ENCODE peak calls at places on chromosomes 12 and 14, in five cellular contexts. Q is A549, L is HCT116, B is cardiac muscle cell, G is lower lobe of right lung. R is an unnamed sample.

GRCh38 chr12:57840701-57841100 is 5.8 kb downstream of the CTDSP2 start:
- DNase-seq in B (peak; percentile 66), Q (no peak), L (no peak), G (no peak), R (no peak)

GRCh38 chr14:75711134-75711795 is 50.2 kb downstream of the TTLL5 start:
- DNase-seq in Q (peak; percentile 51), G (no peak), L (peak; percentile 43), B (peak; percentile 80), R (peak; percentile 37)

GRCh38 chr12:103887738-103888137 is 42.5 kb upstream of the HSP90B1 start:
- DNase-seq in G (no peak), B (no peak), Q (no peak), L (no peak), R (no peak)

GRCh38 chr14:93049867-93050331 is 65.8 kb downstream of the ITPK1 start:
- DNase-seq in L (no peak), B (peak; percentile 46), Q (no peak), G (no peak), R (no peak)

GRCh38 chr12:123882306-123882705 is 90.3 kb downstream of the CCDC92 start:
- DNase-seq in L (no peak), Q (no peak), B (no peak), G (no peak), R (no peak)

GRCh38 chr12:13504736-13505135 is 308.2 kb downstream of the EMP1 start:
- DNase-seq in B (no peak), G (no peak), L (no peak), Q (no peak), R (no peak)

GRCh38 chr12:11652351-11653040 is 3.0 kb downstream of the ETV6 start:
- DNase-seq in G (peak; percentile 63), B (peak; percentile 54), Q (no peak), L (no peak), R (no peak)

GRCh38 chr14:62064741-62065323 is 302.6 kb downstream of the SNAPC1 start:
- DNase-seq in B (no peak), Q (no peak), L (no peak), G (no peak), R (no peak)

GRCh38 chr14:72888636-72889201 is 5.2 kb downstream of the DPF3 start:
- DNase-seq in G (no peak), Q (no peak), L (no peak), B (no peak), R (no peak)

GRCh38 chr12:105083551-105084105 is 630 bp downstream of the ALDH1L2 start:
- DNase-seq in Q (peak; percentile 58), L (no peak), G (peak; percentile 70), B (peak; percentile 87), R (peak; percentile 45)

GRCh38 chr14:100889641-100890040 is 13.9 kb downstream of the RTL1 start:
- DNase-seq in G (no peak), B (no peak), Q (no peak), L (no peak), R (no peak)

GRCh38 chr14:99134333-99135046 is 137.5 kb downstream of the BCL11B start:
- DNase-seq in Q (no peak), G (no peak), B (no peak), L (no peak), R (no peak)

GRCh38 chr14:101111620-101112290 is 208.2 kb upstream of the RTL1 start:
- DNase-seq in L (no peak), G (no peak), B (no peak), Q (no peak), R (no peak)

GRCh38 chr14:72613196-72613974 is 280.5 kb downstream of the DPF3 start:
- DNase-seq in G (no peak), Q (no peak), L (no peak), B (peak; percentile 52), R (no peak)

GRCh38 chr12:106082216-106083175 is 56.3 kb downstream of the NUAK1 start:
- DNase-seq in Q (no peak), B (no peak), G (no peak), L (no peak), R (no peak)

GRCh38 chr12:15625075-15625474 is 164.1 kb downstream of the EPS8 start:
- DNase-seq in G (no peak), L (no peak), Q (no peak), B (no peak), R (no peak)

GRCh38 chr14:93102141-93102540 is 13.6 kb downstream of the ITPK1 start:
- DNase-seq in L (no peak), Q (no peak), B (no peak), G (no peak), R (no peak)

GRCh38 chr12:42568952-42569916 is 20.3 kb downstream of the PRICKLE1 start:
- DNase-seq in Q (peak; percentile 75), L (peak; percentile 49), B (peak; percentile 71), G (no peak), R (no peak)

GRCh38 chr12:58500399-58500798 is 419.9 kb downstream of the LRIG3 start:
- DNase-seq in B (peak; percentile 26), G (no peak), Q (no peak), L (no peak), R (no peak)

GRCh38 chr12:11765421-11765816 is 115.9 kb downstream of the ETV6 start:
- DNase-seq in Q (no peak), G (no peak), L (no peak), B (peak; percentile 38), R (no peak)

GRCh38 chr12:109461846-109462766 is 15.0 kb downstream of the KCTD10 start:
- DNase-seq in Q (peak; percentile 65), B (peak; percentile 99), L (no peak), G (peak; percentile 89), R (peak; percentile 88)

GRCh38 chr14:78412475-78412874 is 242.3 kb downstream of the NRXN3 start:
- DNase-seq in B (no peak), G (no peak), Q (no peak), L (no peak), R (no peak)

GRCh38 chr12:93751864-93752610 is 74.9 kb downstream of the CRADD start:
- DNase-seq in G (no peak), B (no peak), L (no peak), Q (no peak), R (peak; percentile 93)

GRCh38 chr12:5556946-5557673 is 125.2 kb downstream of the NTF3 start:
- DNase-seq in Q (no peak), B (no peak), L (no peak), G (no peak), R (no peak)

GRCh38 chr12:11607313-11608081 is 42.0 kb upstream of the ETV6 start:
- DNase-seq in B (peak; percentile 65), Q (no peak), G (no peak), L (no peak), R (peak; percentile 49)

GRCh38 chr12:6818246-6819006 is 3.2 kb upstream of the GPR162 start:
- DNase-seq in Q (no peak), G (no peak), B (no peak), L (no peak), R (no peak)

GRCh38 chr14:101815994-101816393 is 54.5 kb downstream of the PPP2R5C start:
- DNase-seq in B (no peak), G (no peak), L (no peak), Q (no peak), R (no peak)

GRCh38 chr12:93996321-93996720 is 152.1 kb upstream of the PLXNC1 start:
- DNase-seq in G (no peak), B (no peak), Q (no peak), L (no peak), R (no peak)

DNA sequence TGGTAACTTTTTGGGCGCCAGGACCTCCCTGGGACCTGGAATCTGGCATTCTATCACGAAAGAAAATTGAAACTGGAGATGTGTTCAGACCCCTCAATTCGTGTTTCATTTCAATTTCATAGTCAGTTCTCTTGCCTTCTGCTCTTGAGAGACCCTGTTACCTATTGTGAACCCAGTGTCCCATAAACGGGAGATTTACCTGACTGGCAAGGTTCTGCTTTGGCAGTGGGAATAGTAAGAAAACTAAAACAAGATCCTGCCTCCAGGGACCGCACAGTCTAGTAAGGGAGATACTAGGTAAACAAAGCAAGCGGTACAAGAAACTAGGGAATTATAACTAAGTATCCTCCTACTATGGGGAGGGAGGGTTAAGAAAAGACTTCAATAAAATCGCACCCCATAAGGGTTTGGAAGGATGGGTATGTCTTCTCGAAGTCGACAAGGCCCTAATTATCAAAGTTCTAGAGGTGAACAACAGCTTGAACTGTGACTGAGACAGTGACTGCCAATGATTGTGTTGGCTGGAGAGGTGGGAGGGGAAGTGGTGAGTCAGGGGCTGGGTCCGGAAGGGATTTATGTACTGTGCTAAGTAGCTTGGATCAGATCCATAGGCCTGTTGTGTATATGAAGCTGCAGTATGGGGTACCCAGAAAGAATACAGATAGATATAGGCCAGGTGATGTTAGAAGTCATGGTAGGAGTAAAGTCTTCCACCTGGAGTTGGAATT is 754 bp downstream of the ACSS3 start:
- DNase-seq in L (no peak), B (peak; percentile 79), Q (no peak), G (no peak), R (no peak)
- H3K4me3 ChIP-seq in L (no peak overlapping the region), B (peak overlapping the region; percentile 62), Q (peak overlapping the region; percentile 27), G (peak overlapping the region; percentile 79), R (peak overlapping the region; percentile 58)

GRCh38 chr14:95495538-95496025 is 20.9 kb downstream of the SYNE3 start:
- DNase-seq in L (no peak), B (no peak), G (no peak), Q (no peak), R (no peak)
- H3K27ac ChIP-seq in L (no peak overlapping the region), B (peak overlapping the region; percentile 61), G (peak overlapping the region; percentile 63), Q (no peak overlapping the region), R (no peak overlapping the region)

DNA sequence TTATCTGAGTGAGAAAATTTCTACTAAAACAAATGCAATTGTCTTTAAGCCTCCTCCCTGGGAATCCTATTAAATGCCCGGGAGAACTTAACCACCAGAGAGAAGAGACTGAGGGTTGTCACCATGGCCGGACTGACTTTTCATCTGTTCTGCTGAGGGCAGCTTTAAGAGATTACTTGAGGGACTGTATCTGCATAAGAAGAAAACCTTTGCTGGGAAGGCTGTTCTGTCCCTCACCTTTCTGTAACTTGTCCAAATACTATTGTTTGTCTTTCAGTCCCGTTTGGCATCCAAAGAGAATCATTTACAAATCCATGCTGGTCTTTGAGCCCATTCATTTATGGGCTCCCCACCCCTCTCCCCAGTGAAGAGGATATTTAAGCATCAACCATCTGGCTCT is 306.3 kb upstream of the FLRT2 start:
- DNase-seq in Q (no peak), L (no peak), G (no peak), B (no peak), R (no peak)
- H3K9me3 ChIP-seq in Q (no peaks in the 10 kb centered on the region), L (peaks cover 7% of the 10 kb centered on the region), G (no peaks in the 10 kb centered on the region), B (no peaks in the 10 kb centered on the region), R (no peaks in the 10 kb centered on the region)

GRCh38 chr12:53201170-53201541 is 5.9 kb downstream of the ITGB7 start:
- DNase-seq in Q (no peak), B (peak; percentile 45), G (no peak), L (no peak), R (no peak)

GRCh38 chr12:53201639-53202038 is 5.4 kb downstream of the ITGB7 start:
- DNase-seq in L (no peak), G (no peak), B (no peak), Q (no peak), R (no peak)

GRCh38 chr12:53205747-53206146 is 1.3 kb downstream of the ITGB7 start:
- DNase-seq in G (no peak), B (peak; percentile 89), Q (no peak), L (no peak), R (peak; percentile 61)

GRCh38 chr12:53207042-53207441 is at the start of gene ITGB7:
- DNase-seq in G (no peak), Q (no peak), L (no peak), B (no peak), R (no peak)

DNA sequence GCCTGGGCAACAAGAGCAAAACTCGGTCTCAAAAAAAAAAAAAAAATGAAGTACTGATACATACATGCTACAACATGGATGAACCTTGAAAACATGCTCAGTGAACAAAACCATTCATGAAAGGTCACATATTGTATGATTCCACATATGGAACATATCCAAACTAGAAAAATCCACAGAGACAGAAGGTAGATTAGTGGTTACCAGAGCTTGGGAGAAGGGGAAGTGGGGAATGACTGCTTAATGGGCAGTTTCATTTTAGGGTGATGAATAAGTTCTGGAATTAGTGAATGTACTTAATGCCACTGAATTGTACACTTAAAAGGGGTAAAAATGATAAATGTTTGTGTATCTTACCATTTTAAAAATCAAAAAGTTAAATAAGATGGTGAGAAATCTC is 2.7 kb downstream of the ITGB7 start:
- DNase-seq in Q (no peak), B (no peak), L (no peak), G (no peak), R (no peak)
- H3K4me3 ChIP-seq in Q (no peak overlapping the region), B (no peak overlapping the region), L (no peak overlapping the region), G (no peak overlapping the region), R (no peak overlapping the region)